ENCODE peak calls at places on chromosomes 4 and X, in seven cellular contexts. M, O, T, F, W, X and K are unnamed samples.
A peak's percentile ranks its signal among the peaks of the same experiment; 100 is the strongest.

GRCh38 chr4:148203056-148203898 is 238.9 kb downstream of the NR3C2 start:
- DNase-seq in F (no peak), M (no peak), T (no peak), O (no peak), W (no peak), X (no peak), K (no peak)

GRCh38 chr4:52015366-52015765 is 4.8 kb downstream of the LRRC66 start:
- DNase-seq in T (no peak), O (no peak), X (peak; percentile 58), M (no peak), W (no peak), F (no peak), K (no peak)

GRCh38 chr4:80058740-80059139 is 14.3 kb downstream of the ANTXR2 start:
- DNase-seq in X (no peak), W (peak; percentile 89), O (peak; percentile 9), F (no peak), M (no peak), T (no peak), K (peak; percentile 20)

GRCh38 chrX:11952176-11952720 is 186.0 kb upstream of the FRMPD4 start:
- DNase-seq in O (no peak), F (no peak), X (no peak), T (no peak), W (no peak), M (no peak), K (no peak)

GRCh38 chr4:53821179-53821851 is 230.0 kb upstream of the LNX1 start:
- DNase-seq in M (no peak), O (no peak), F (no peak), T (no peak), W (no peak), X (no peak), K (no peak)

GRCh38 chr4:38673109-38673978 is 9.3 kb downstream of the KLF3 start:
- DNase-seq in O (no peak), T (peak; percentile 84), W (no peak), F (no peak), M (peak; percentile 21), X (peak; percentile 95), K (no peak)

GRCh38 chr4:10106421-10107039 is 10.1 kb downstream of the WDR1 start:
- DNase-seq in M (peak; percentile 49), W (no peak), X (no peak), F (no peak), T (peak; percentile 49), O (no peak), K (peak; percentile 23)

GRCh38 chr4:139860435-139861024 is 194.9 kb downstream of the MGST2 start:
- DNase-seq in X (no peak), W (no peak), O (no peak), T (no peak), F (no peak), M (no peak), K (no peak)

GRCh38 chr4:185213829-185214228 is 4.4 kb downstream of the SNX25 start:
- DNase-seq in T (no peak), W (peak; percentile 80), F (no peak), M (no peak), O (peak; percentile 41), X (no peak), K (peak; percentile 39)

GRCh38 chrX:66833426-66833825 is 194.5 kb upstream of the EDA2R start:
- DNase-seq in T (no peak), F (no peak), O (peak; percentile 0), M (no peak), W (peak; percentile 1), X (no peak), K (no peak)

GRCh38 chr4:139144911-139145551 is 32.0 kb downstream of the ELF2 start:
- DNase-seq in F (no peak), T (no peak), X (no peak), O (no peak), W (no peak), M (no peak), K (no peak)

GRCh38 chrX:118724775-118725174 is 2.6 kb upstream of the IL13RA1 start:
- DNase-seq in X (peak; percentile 16), F (no peak), W (no peak), O (no peak), T (peak; percentile 18), M (no peak), K (no peak)

GRCh38 chr4:109947918-109948317 is 35.2 kb downstream of the EGF start:
- DNase-seq in W (no peak), T (no peak), O (no peak), M (no peak), F (no peak), X (no peak), K (no peak)

GRCh38 chr4:26082565-26082964 is 168.5 kb downstream of the SMIM20 start:
- DNase-seq in F (no peak), T (no peak), X (no peak), W (no peak), M (no peak), O (no peak), K (no peak)

GRCh38 chr4:26084414-26084813 is 170.4 kb downstream of the SMIM20 start:
- DNase-seq in F (no peak), O (no peak), T (no peak), M (no peak), W (no peak), X (no peak), K (no peak)

GRCh38 chr4:26083987-26084386 is 170.0 kb downstream of the SMIM20 start:
- DNase-seq in W (peak; percentile 67), T (no peak), F (no peak), X (no peak), O (no peak), M (no peak), K (no peak)

GRCh38 chr4:26080876-26081628 is 167.0 kb downstream of the SMIM20 start:
- DNase-seq in O (no peak), X (no peak), W (no peak), F (no peak), M (no peak), T (no peak), K (no peak)

GRCh38 chr4:26081795-26082498 is 167.9 kb downstream of the SMIM20 start:
- DNase-seq in T (peak; percentile 59), X (peak; percentile 32), M (no peak), F (no peak), W (no peak), O (no peak), K (no peak)
- TF ChIP-seq TAF1 in T (no peak), X (no peak), M (no peak), F (no peak), W (no peak), O (no peak), K (no peak)

GRCh38 chr4:84738622-84739021 is 155.7 kb downstream of the CDS1 start:
- DNase-seq in W (no peak), M (no peak), X (no peak), T (no peak), O (no peak), F (no peak), K (no peak)

GRCh38 chr4:84734037-84734436 is 151.1 kb downstream of the CDS1 start:
- DNase-seq in O (no peak), W (no peak), X (no peak), M (no peak), T (no peak), F (no peak), K (no peak)

GRCh38 chr4:84730375-84730774 is 147.4 kb downstream of the CDS1 start:
- DNase-seq in W (no peak), X (no peak), O (no peak), T (no peak), M (no peak), F (no peak), K (no peak)

GRCh38 chr4:84737656-84738055 is 154.7 kb downstream of the CDS1 start:
- DNase-seq in O (no peak), T (no peak), W (no peak), X (no peak), M (no peak), F (no peak), K (no peak)

DNA sequence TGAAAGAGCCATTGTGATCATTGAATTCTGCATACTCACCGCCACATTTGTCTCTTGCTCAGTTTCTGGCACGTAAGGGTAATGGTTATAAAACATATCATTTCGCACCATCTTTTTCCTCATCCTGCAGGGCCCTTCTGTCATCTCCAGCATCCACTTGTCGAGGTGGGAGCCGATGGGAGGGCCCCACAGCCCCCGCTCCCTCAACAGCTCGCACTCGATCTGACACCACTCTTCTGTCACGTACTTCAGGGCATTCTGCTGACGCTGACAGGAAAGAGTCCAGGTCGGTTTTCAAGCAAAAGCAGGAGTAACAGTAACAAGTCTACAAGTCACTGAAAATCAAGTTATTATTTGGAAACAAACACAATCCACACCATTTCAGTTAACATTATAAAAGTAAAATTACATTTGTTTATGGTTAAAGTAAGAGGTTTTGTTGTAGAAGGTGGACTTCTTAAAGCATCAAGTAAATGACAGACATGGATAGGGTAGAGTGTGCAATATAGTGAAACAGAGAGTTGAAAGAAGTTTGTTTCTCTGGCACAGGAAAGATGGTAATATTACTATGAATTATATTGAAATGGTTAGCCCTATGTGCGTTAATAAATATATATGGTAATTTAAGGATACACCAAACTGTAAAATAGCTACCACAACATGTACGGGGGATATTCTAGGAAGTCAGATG is 150.6 kb downstream of the CDS1 start:
- DNase-seq in F (no peak), O (no peak), X (no peak), M (no peak), T (no peak), W (no peak), K (no peak)
- TF ChIP-seq TAF1 in F (no peak), O (no peak), X (no peak), M (no peak), T (no peak), W (no peak), K (no peak)

DNA sequence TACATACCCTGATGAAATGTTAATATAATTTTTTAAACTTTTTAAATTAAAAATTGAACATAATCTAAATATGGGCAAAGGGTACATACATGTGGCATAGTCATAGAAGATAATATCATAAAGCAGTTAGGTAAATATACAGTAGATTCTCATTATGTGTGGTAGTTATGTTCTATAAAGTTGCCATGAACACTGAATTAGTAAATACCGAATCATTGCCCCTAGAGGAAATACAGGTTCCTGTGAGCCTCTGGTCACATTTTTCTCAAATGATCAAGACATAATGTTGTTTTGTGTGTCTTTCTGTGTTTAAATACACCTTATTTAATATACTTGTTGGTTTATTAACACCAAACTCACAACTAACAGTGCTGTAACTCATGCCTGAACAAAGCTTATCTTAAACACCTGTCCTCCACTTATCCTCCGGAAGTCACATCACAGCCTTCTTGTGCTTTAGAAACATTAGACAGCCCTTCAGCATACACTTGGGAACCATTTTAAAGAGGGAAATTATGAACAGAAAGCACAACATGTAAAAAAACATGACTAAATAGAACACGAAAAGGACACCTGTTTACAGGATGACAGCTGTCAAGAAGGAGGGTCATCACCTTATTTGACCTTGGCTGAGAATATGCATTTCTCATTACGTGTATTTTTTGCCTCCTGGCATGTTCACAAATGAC is 169.4 kb upstream of the NAP1L5 start:
- DNase-seq in W (no peak), T (no peak), M (no peak), O (no peak), F (no peak), X (no peak), K (no peak)
- TF ChIP-seq TAF1 in W (no peak), T (no peak), M (no peak), O (no peak), F (no peak), X (no peak), K (no peak)

DNA sequence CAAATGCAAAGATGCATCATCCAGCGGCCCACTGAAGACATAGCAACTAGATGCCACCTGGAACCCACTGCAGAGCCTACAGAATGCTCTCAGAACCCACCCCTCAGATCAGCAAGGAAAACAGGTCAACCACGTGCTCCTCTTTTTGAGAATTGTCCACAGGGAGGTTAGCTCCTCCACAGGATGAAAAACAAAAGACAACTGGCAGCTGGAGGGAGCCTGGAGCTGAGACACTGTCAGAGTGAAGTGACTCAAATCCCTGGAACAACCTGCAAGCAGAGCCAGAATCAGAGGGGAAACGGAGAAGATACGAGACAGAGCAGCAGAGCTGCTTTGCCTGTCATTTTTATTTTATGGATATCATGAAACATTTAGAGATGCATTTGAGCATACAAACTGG is 277.6 kb downstream of the GASK1B start:
- DNase-seq in F (no peak), O (no peak), X (no peak), M (no peak), W (no peak), T (no peak), K (no peak)
- TF ChIP-seq TAF1 in F (no peak), O (no peak), X (no peak), M (no peak), W (no peak), T (no peak), K (no peak)